ENCODE peak calls at places on chromosome 10, in four cellular contexts. H, P, R and C are unnamed samples.

GRCh38 chr10:19702215-19702614 is 114.0 kb upstream of the PLXDC2 start:
- DNase-seq in H (no peak), P (no peak), R (no peak), C (no peak)

GRCh38 chr10:45460235-45460878 is 86.3 kb downstream of the ALOX5 start:
- DNase-seq in H (no peak), P (no peak), R (no peak), C (no peak)

GRCh38 chr10:69506487-69506833 is 55.2 kb downstream of the TSPAN15 start:
- DNase-seq in H (no peak), P (no peak), R (no peak), C (no peak)

GRCh38 chr10:105879396-105879795 is 1238.3 kb downstream of the SORCS3 start:
- DNase-seq in H (no peak), P (no peak), R (no peak), C (no peak)

GRCh38 chr10:16521311-16522016 is at the start of gene C1QL3:
- DNase-seq in H (peak; percentile 57), P (no peak), R (peak; percentile 4), C (no peak)

GRCh38 chr10:29319205-29319781 is 30.4 kb downstream of the LYZL1 start:
- DNase-seq in H (no peak), P (no peak), R (no peak), C (no peak)

GRCh38 chr10:47151880-47152279 is 148.1 kb upstream of the GDF10 start:
- DNase-seq in H (no peak), P (no peak), R (no peak), C (no peak)

GRCh38 chr10:133453516-133454203 is at the start of gene SCART1:
- DNase-seq in H (no peak), P (no peak), R (no peak), C (no peak)

GRCh38 chr10:119136084-119136483 is 29.4 kb downstream of the SFXN4 start:
- DNase-seq in H (no peak), P (no peak), R (no peak), C (no peak)

GRCh38 chr10:31318382-31318853 is 598 bp upstream of the ZEB1 start:
- DNase-seq in H (peak; percentile 72), P (peak; percentile 67), R (peak; percentile 62), C (peak; percentile 80)

GRCh38 chr10:130655313-130656186 is 519.4 kb downstream of the GLRX3 start:
- DNase-seq in H (no peak), P (no peak), R (no peak), C (no peak)

GRCh38 chr10:8225232-8225631 is 170.7 kb downstream of the GATA3 start:
- DNase-seq in H (no peak), P (no peak), R (no peak), C (no peak)

GRCh38 chr10:110226555-110226925 is 19.1 kb downstream of the MXI1 start:
- DNase-seq in H (peak; percentile 91), P (peak; percentile 81), R (peak; percentile 80), C (peak; percentile 92)

GRCh38 chr10:103542764-103543616 is 49.5 kb downstream of the NEURL1 start:
- DNase-seq in H (peak; percentile 43), P (no peak), R (no peak), C (no peak)

GRCh38 chr10:33228426-33228825 is 106.0 kb downstream of the NRP1 start:
- DNase-seq in H (no peak), P (no peak), R (no peak), C (no peak)